ENCODE peak calls at places on chromosomes 13 and 19, in six cellular contexts. C is mesenchymal stem cell, Q is neuronal stem cell, S is IMR-90, G is H1, X is trophoblast cell. O is an unnamed sample.

GRCh38 chr19:42363614-42364346 is 26.3 kb downstream of the CNFN start:
- DNase-seq in C (no peak), Q (no peak), S (no peak), G (no peak), X (no peak), O (no peak)

GRCh38 chr19:2455481-2456300 is 1.1 kb downstream of the LMNB2 start:
- DNase-seq in C (peak), Q (no peak), S (no peak), G (no peak), X (no peak), O (no peak)

GRCh38 chr13:110444226-110444653 is 117.3 kb downstream of the RAB20 start:
- DNase-seq in C (peak), Q (no peak), S (peak), G (no peak), X (peak), O (no peak)

GRCh38 chr13:74129500-74130144 is 4.6 kb downstream of the KLF12 start:
- DNase-seq in C (no peak), Q (no peak), S (no peak), G (no peak), X (no peak), O (no peak)

GRCh38 chr13:67096418-67096817 is 133.7 kb downstream of the PCDH9 start:
- DNase-seq in C (no peak), Q (no peak), S (no peak), G (no peak), X (no peak), O (no peak)

GRCh38 chr19:29323046-29323971 is 110.4 kb upstream of the UQCRFS1 start:
- DNase-seq in C (no peak), Q (no peak), S (no peak), G (no peak), X (no peak), O (no peak)

GRCh38 chr19:7395793-7396192 is 47.1 kb downstream of the ARHGEF18 start:
- DNase-seq in C (peak), Q (no peak), S (no peak), G (no peak), X (no peak), O (no peak)

GRCh38 chr19:15299568-15300409 is 32.5 kb downstream of the BRD4 start:
- DNase-seq in C (peak), Q (no peak), S (peak), G (no peak), X (peak), O (peak)

DNA sequence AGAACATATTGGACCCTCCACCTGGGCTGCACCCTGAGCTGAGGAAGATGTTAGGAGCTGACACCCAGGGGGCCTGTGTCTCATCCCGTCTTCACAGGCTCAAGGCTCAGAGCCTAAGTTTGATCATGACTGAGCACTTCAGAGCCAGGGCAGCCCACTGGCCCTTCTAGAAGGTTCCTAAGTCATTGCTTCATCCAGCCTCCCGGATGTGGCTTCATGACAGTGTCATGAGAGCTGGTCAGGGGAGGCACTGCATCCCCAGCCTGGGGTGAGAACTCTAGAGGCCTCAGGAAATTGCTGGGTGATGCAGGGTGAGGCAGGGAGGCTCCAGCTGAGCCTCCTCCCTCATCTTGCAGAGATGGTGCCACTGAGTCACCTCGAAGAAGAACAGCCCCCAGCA is 24.9 kb upstream of the PIK3R2 start:
- DNase-seq in C (peak), Q (no peak), S (peak), G (no peak), X (no peak), O (no peak)
- H3K23ac ChIP-seq in C (no peak), Q (no peak), S (no peak), G (no peak), X (no peak), O (no peak)

DNA sequence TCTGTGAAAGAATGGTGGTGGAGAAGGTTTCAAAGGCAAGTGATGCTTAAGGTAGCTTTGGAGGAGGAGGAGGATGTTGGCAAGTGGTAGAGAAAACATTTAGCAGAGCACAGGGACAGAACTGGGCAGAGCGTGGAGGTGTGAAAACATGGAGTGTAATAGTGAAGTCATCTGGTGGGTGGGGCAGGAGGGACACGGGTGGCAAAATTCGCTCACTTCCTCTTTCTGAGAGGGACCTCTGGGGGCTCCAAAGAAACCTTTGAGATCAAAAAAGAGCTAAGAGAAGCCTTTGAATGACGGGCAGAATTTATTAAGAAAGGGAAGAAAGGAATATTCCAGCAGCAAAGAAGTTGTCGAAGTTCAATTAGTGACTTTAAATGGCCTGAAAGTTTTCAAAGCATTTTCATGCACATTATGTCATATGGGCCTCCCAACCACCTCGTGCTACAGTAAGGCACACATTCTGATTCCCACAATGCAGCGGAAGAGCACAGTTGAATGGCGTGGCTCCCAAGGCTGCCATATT is 82.8 kb downstream of the STARD13 start:
- DNase-seq in C (no peak), Q (no peak), S (no peak), G (no peak), X (no peak), O (no peak)
- H3K4me3 ChIP-seq in C (no peak), Q (no peak), S (no peak), G (no peak), X (no peak), O (no peak)

GRCh38 chr13:21022056-21022693 is 39.2 kb downstream of the LATS2 start:
- DNase-seq in C (no peak), Q (no peak), S (peak), G (no peak), X (no peak), O (no peak)
- H3K23ac ChIP-seq in C (no peak), Q (no peak), S (peak), G (no peak), X (peak), O (no peak)

GRCh38 chr13:112892759-112893569 is 76.0 kb upstream of the MCF2L start:
- DNase-seq in C (no peak), Q (peak), S (no peak), G (peak), X (no peak), O (peak)

GRCh38 chr13:112893570-112894422 is 75.2 kb upstream of the MCF2L start:
- DNase-seq in C (peak), Q (peak), S (peak), G (peak), X (no peak), O (peak)

GRCh38 chr13:112895521-112896465 is 73.2 kb upstream of the MCF2L start:
- DNase-seq in C (no peak), Q (no peak), S (no peak), G (no peak), X (no peak), O (no peak)

GRCh38 chr13:112894423-112894672 is 74.7 kb upstream of the MCF2L start:
- DNase-seq in C (no peak), Q (no peak), S (no peak), G (no peak), X (no peak), O (no peak)

GRCh38 chr13:112894673-112895481 is 74.1 kb upstream of the MCF2L start:
- DNase-seq in C (no peak), Q (peak), S (no peak), G (peak), X (no peak), O (no peak)
- H3K4me3 ChIP-seq in C (no peak), Q (peak), S (no peak), G (peak), X (no peak), O (no peak)

DNA sequence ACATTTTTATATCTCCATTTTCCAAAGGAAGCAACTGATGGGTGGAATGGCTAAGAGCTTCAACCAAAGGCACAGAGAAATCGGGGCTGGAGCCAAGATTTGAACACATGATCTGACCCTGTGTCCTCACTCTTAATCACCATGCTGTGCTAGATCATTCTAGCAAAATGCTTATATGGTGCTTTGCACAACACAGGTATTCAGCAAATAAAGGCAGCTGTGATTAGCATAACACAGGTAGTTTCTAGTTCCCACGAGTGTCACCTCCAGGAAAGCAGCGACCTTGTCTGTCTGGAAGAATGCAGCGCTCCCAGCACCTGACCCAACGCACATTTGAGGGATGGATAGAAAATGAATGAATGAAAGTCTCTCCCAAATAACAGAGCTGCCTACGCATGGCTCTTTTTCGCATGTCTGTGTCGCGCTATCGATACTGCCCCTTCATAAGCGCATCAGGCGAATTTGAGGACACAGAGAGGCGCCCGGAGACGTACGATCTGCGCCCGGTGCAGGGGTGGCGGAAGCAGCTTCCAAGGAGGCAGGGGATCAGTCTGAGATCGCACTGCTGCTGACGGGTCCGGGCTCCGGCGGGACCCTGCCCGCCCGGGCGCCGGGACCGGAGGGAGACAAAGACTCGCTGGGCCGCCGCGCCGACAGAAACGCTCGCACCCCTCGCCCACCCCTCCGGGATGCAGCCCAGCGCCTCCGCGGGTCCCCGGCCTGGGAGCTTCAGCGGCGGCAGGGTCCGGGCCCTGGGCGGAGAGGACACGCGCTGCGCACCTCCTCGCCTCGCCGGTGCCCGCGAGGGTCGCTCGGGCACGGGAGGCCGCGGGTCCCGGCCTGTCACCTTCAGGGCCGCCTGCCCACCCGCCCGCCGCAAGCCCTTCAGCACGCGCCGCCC is 609 bp downstream of the EPS15L1 start:
- DNase-seq in C (peak), Q (no peak), S (peak), G (peak), X (peak), O (peak)
- H3K23ac ChIP-seq in C (peak), Q (peak), S (peak), G (no peak), X (no peak), O (no peak)

DNA sequence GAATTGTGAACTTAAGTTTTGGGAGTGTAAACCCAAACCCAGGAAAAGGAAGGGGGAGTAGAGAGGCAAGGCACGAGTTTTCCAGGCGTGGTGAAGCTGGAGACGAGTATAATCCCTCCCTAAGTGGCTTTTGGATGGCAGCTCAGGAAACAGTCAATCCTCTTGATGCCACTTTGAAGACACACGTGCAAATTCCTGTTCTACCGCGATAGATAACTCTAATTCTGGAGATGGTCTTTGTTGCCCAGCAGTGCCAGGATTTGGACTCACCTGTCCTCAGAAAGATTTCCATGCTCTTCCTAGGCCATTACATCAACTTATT is 2.0 kb downstream of the HS6ST3 start:
- DNase-seq in C (no peak), Q (no peak), S (no peak), G (no peak), X (no peak), O (peak)
- H3K4me3 ChIP-seq in C (no peak), Q (no peak), S (no peak), G (peak), X (no peak), O (no peak)

GRCh38 chr13:44566601-44567000 is 9.5 kb downstream of the TSC22D1 start:
- DNase-seq in C (no peak), Q (no peak), S (no peak), G (no peak), X (no peak), O (no peak)
- H3K23ac ChIP-seq in C (no peak), Q (no peak), S (peak), G (no peak), X (no peak), O (no peak)

GRCh38 chr19:17259934-17260333 is 4.6 kb downstream of the USHBP1 start:
- DNase-seq in C (no peak), Q (no peak), S (no peak), G (no peak), X (no peak), O (no peak)
- H3K4me3 ChIP-seq in C (no peak), Q (no peak), S (no peak), G (no peak), X (no peak), O (no peak)

GRCh38 chr19:1170938-1171754 is 2.9 kb downstream of the SBNO2 start:
- DNase-seq in C (no peak), Q (no peak), S (no peak), G (no peak), X (no peak), O (no peak)
- H3K23ac ChIP-seq in C (no peak), Q (peak), S (peak), G (no peak), X (peak), O (no peak)

O was measured in mesendoderm.